ENCODE peak calls at places on chromosomes 16 and 17, in five cellular contexts. L, J, S, C and M are unnamed samples.

GRCh38 chr16:855471-855870 is 54.9 kb upstream of the GNG13 start:
- DNase-seq in L (no peak), J (no peak), S (peak; percentile 39), C (no peak), M (no peak)

GRCh38 chr17:35700157-35700556 is 31.3 kb upstream of the RASL10B start:
- DNase-seq in L (no peak), J (no peak), S (no peak), C (no peak), M (no peak)

GRCh38 chr16:79997257-79997656 is 396.7 kb upstream of the MAF start:
- DNase-seq in L (no peak), J (no peak), S (no peak), C (no peak), M (no peak)

GRCh38 chr17:13266596-13266995 is 248.8 kb upstream of the ELAC2 start:
- DNase-seq in L (no peak), J (no peak), S (no peak), C (no peak), M (peak; percentile 18)

GRCh38 chr17:7215652-7216139 is 3.9 kb downstream of the DLG4 start:
- DNase-seq in L (no peak), J (no peak), S (no peak), C (peak; percentile 63), M (no peak)

GRCh38 chr17:33802349-33803272 is 452.5 kb upstream of the CCL2 start:
- DNase-seq in L (no peak), J (no peak), S (no peak), C (no peak), M (no peak)

GRCh38 chr17:19284005-19284959 is 47.1 kb downstream of the EPN2 start:
- DNase-seq in L (no peak), J (no peak), S (no peak), C (no peak), M (no peak)

GRCh38 chr17:38417210-38417951 is 10.9 kb upstream of the ARHGAP23 start:
- DNase-seq in L (no peak), J (no peak), S (no peak), C (no peak), M (no peak)

GRCh38 chr16:8720080-8720966 is 45.9 kb downstream of the ABAT start:
- DNase-seq in L (no peak), J (no peak), S (no peak), C (no peak), M (no peak)

GRCh38 chr16:86501989-86502855 is 8.1 kb upstream of the FOXF1 start:
- DNase-seq in L (no peak), J (no peak), S (no peak), C (no peak), M (no peak)

GRCh38 chr17:79797492-79798295 is 817 bp upstream of the CBX8 start:
- DNase-seq in L (no peak), J (no peak), S (peak; percentile 65), C (peak; percentile 54), M (no peak)

GRCh38 chr17:16343569-16343968 is 9.7 kb downstream of the CENPV start:
- DNase-seq in L (no peak), J (no peak), S (no peak), C (no peak), M (no peak)

GRCh38 chr16:50474138-50474537 is 74.1 kb upstream of the NKD1 start:
- DNase-seq in L (peak; percentile 5), J (no peak), S (no peak), C (no peak), M (no peak)

GRCh38 chr16:67431077-67431804 is at the start of gene HSD11B2:
- DNase-seq in L (peak; percentile 59), J (no peak), S (peak; percentile 82), C (peak; percentile 58), M (no peak)

GRCh38 chr17:77208217-77208808 is 67.5 kb downstream of the SEC14L1 start:
- DNase-seq in L (no peak), J (peak; percentile 20), S (no peak), C (peak; percentile 44), M (peak; percentile 25)

GRCh38 chr16:18983565-18984424 is at the start of gene TMC7:
- DNase-seq in L (peak; percentile 83), J (peak; percentile 59), S (peak; percentile 81), C (peak; percentile 42), M (no peak)

GRCh38 chr16:1613240-1613639 is 1.1 kb downstream of the CRAMP1 start:
- DNase-seq in L (peak; percentile 14), J (no peak), S (no peak), C (no peak), M (no peak)

GRCh38 chr17:73013816-73014663 is 78.4 kb downstream of the SLC39A11 start:
- DNase-seq in L (no peak), J (peak; percentile 28), S (no peak), C (no peak), M (no peak)

GRCh38 chr17:82863941-82864720 is 24.3 kb upstream of the ZNF750 start:
- DNase-seq in L (peak; percentile 57), J (peak; percentile 73), S (peak; percentile 53), C (no peak), M (peak; percentile 50)

GRCh38 chr16:70764632-70765031 is 36.3 kb downstream of the VAC14 start:
- DNase-seq in L (no peak), J (no peak), S (no peak), C (no peak), M (no peak)

GRCh38 chr17:28662527-28662829 is 473 bp downstream of the SUPT6H start:
- DNase-seq in L (no peak), J (no peak), S (no peak), C (no peak), M (no peak)

GRCh38 chr16:6382787-6383515 is 949.7 kb upstream of the RBFOX1 start:
- DNase-seq in L (no peak), J (no peak), S (no peak), C (no peak), M (no peak)

GRCh38 chr16:55991843-55992242 is 116.7 kb upstream of the CES5A start:
- DNase-seq in L (no peak), J (no peak), S (no peak), C (no peak), M (no peak)

GRCh38 chr17:35797370-35797769 is 1.9 kb upstream of the MMP28 start:
- DNase-seq in L (no peak), J (no peak), S (no peak), C (no peak), M (no peak)

GRCh38 chr17:64183815-64184397 is 54.0 kb upstream of the ERN1 start:
- DNase-seq in L (peak; percentile 41), J (no peak), S (no peak), C (no peak), M (no peak)

GRCh38 chr17:45339646-45340605 is 23.1 kb upstream of the MAP3K14 start:
- DNase-seq in L (no peak), J (no peak), S (no peak), C (no peak), M (no peak)

GRCh38 chr17:19343256-19343630 is 19.3 kb downstream of the B9D1 start:
- DNase-seq in L (no peak), J (no peak), S (peak; percentile 26), C (peak; percentile 13), M (no peak)

GRCh38 chr16:50591800-50592771 is 43.9 kb downstream of the NKD1 start:
- DNase-seq in L (no peak), J (peak; percentile 16), S (peak; percentile 71), C (peak; percentile 71), M (no peak)

GRCh38 chr16:85293899-85294642 is 181.8 kb upstream of the CIBAR2 start:
- DNase-seq in L (no peak), J (no peak), S (peak; percentile 87), C (no peak), M (no peak)

GRCh38 chr16:72072514-72073342 is 9.7 kb downstream of the HPR start:
- DNase-seq in L (no peak), J (no peak), S (no peak), C (peak; percentile 53), M (no peak)

GRCh38 chr17:20156196-20157077 is 147.3 kb downstream of the SPECC1 start:
- DNase-seq in L (peak; percentile 86), J (no peak), S (peak; percentile 50), C (peak; percentile 34), M (no peak)

GRCh38 chr16:73154063-73154870 is 106.3 kb upstream of the ZFHX3 start:
- DNase-seq in L (no peak), J (no peak), S (peak; percentile 69), C (no peak), M (no peak)

GRCh38 chr16:85681255-85681654 is 7.5 kb downstream of the GINS2 start:
- DNase-seq in L (no peak), J (no peak), S (no peak), C (no peak), M (no peak)

GRCh38 chr17:28347261-28347891 is 10.0 kb downstream of the POLDIP2 start:
- DNase-seq in L (peak; percentile 90), J (peak; percentile 94), S (no peak), C (no peak), M (peak; percentile 83)

GRCh38 chr17:78780852-78781338 is 1.2 kb downstream of the CYTH1 start:
- DNase-seq in L (no peak), J (no peak), S (no peak), C (no peak), M (no peak)

DNA sequence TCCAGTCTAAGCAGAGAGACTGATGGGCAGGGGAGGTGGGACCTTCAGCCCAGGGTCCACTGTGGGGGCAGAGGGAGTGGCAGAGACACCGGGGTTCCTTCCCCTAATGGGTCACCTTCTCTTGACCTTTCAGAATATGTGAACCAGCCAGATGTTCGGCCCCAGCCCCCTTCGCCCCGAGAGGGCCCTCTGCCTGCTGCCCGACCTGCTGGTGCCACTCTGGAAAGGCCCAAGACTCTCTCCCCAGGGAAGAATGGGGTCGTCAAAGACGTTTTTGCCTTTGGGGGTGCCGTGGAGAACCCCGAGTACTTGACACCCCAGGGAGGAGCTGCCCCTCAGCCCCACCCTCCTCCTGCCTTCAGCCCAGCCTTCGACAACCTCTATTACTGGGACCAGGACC is 2.8 kb downstream of the MIEN1 start:
- DNase-seq in L (no peak), J (no peak), S (no peak), C (no peak), M (no peak)
- H3K4me3 ChIP-seq in L (no peak overlapping the region), J (no peak overlapping the region), S (no peak overlapping the region), C (no peak overlapping the region), M (no peak overlapping the region)

GRCh38 chr16:4377573-4378146 is 6.0 kb downstream of the VASN start:
- DNase-seq in L (no peak), J (no peak), S (no peak), C (no peak), M (no peak)
- TF ChIP-seq CTCF in L (peak; percentile 11), J (peak; percentile 40), S (no peak), C (no peak), M (peak; percentile 7)

GRCh38 chr17:8223356-8224063 is 13.1 kb upstream of the AURKB start:
- DNase-seq in L (no peak), J (no peak), S (peak; percentile 85), C (peak; percentile 70), M (no peak)

GRCh38 chr17:8227238-8227581 is 16.8 kb upstream of the AURKB start:
- DNase-seq in L (no peak), J (no peak), S (no peak), C (no peak), M (no peak)

GRCh38 chr17:8226536-8227237 is 16.3 kb upstream of the AURKB start:
- DNase-seq in L (peak; percentile 89), J (peak; percentile 79), S (peak; percentile 82), C (peak; percentile 84), M (peak; percentile 84)

GRCh38 chr17:8224891-8225812 is 14.8 kb upstream of the AURKB start:
- DNase-seq in L (no peak), J (no peak), S (no peak), C (no peak), M (no peak)

GRCh38 chr17:8225813-8226535 is 15.6 kb upstream of the AURKB start:
- DNase-seq in L (peak; percentile 75), J (no peak), S (no peak), C (peak; percentile 68), M (no peak)
- H3K4me3 ChIP-seq in L (no peak overlapping the region), J (peak overlapping the region; percentile 42), S (peak overlapping the region; percentile 55), C (no peak overlapping the region), M (no peak overlapping the region)

GRCh38 chr17:74290340-74290739 is 16.3 kb downstream of the DNAI2 start:
- DNase-seq in L (no peak), J (no peak), S (no peak), C (no peak), M (no peak)
- TF ChIP-seq CTCF in L (no peak), J (no peak), S (no peak), C (no peak), M (no peak)